ENCODE peak calls at places on chromosomes 7 and 10, in four cellular contexts. O, R, S and A are unnamed samples.

GRCh38 chr10:11387044-11387443 is 224.4 kb downstream of the USP6NL start:
- DNase-seq in O (no peak), R (no peak), S (no peak), A (no peak)

GRCh38 chr7:12907774-12908173 is 220.3 kb downstream of the ARL4A start:
- DNase-seq in O (no peak), R (no peak), S (no peak), A (no peak)

GRCh38 chr10:114724295-114724694 is 66.2 kb upstream of the ABLIM1 start:
- DNase-seq in O (no peak), R (no peak), S (no peak), A (no peak)

GRCh38 chr7:98683514-98683913 is 66.4 kb downstream of the NPTX2 start:
- DNase-seq in O (no peak), R (no peak), S (no peak), A (no peak)

GRCh38 chr10:97298223-97298571 is 5.8 kb upstream of the ARHGAP19 start:
- DNase-seq in O (no peak), R (no peak), S (no peak), A (no peak)

GRCh38 chr10:73983096-73984047 is 14.5 kb upstream of the VCL start:
- DNase-seq in O (no peak), R (no peak), S (no peak), A (no peak)

GRCh38 chr7:156836443-156836842 is 56.5 kb downstream of the LMBR1 start:
- DNase-seq in O (no peak), R (no peak), S (no peak), A (no peak)

GRCh38 chr7:87517136-87517805 is 41.8 kb upstream of the ABCB4 start:
- DNase-seq in O (no peak), R (no peak), S (no peak), A (no peak)

GRCh38 chr10:22648547-22648961 is 65.8 kb downstream of the PIP4K2A start:
- DNase-seq in O (peak; percentile 84), R (no peak), S (no peak), A (no peak)